ENCODE peak calls at places on chromosomes 13 and 19, in five cellular contexts. One of them, this sample, is unnamed.

GRCh38 chr13:79423801-79424642 is 18.0 kb upstream of the RBM26 start:
- DNase-seq in activated T-helper 9 cell treated with anti-CD3 and anti-CD28 coated beads, Interleukin-2, amount 50 U/mL, for 16 hours: no peak
- DNase-seq in OCI-LY7: peak
- DNase-seq in stromal cell of bone marrow: no peak
- DNase-seq in endodermal cell: no peak
- DNase-seq in this sample: no peak

GRCh38 chr19:33240181-33240771 is 14.6 kb upstream of the SLC7A10 start:
- DNase-seq in OCI-LY7: no peak
- DNase-seq in endodermal cell: no peak
- DNase-seq in activated T-helper 9 cell treated with anti-CD3 and anti-CD28 coated beads, Interleukin-2, amount 50 U/mL, for 16 hours: no peak
- DNase-seq in stromal cell of bone marrow: no peak
- DNase-seq in this sample: no peak

GRCh38 chr19:50875795-50876422 is 2.7 kb downstream of the KLK2 start:
- DNase-seq in activated T-helper 9 cell treated with anti-CD3 and anti-CD28 coated beads, Interleukin-2, amount 50 U/mL, for 16 hours: no peak
- DNase-seq in stromal cell of bone marrow: no peak
- DNase-seq in OCI-LY7: no peak
- DNase-seq in endodermal cell: no peak
- DNase-seq in this sample: no peak

GRCh38 chr19:14363203-14364097 is 17.8 kb upstream of the ADGRE5 start:
- DNase-seq in stromal cell of bone marrow: no peak
- DNase-seq in activated T-helper 9 cell treated with anti-CD3 and anti-CD28 coated beads, Interleukin-2, amount 50 U/mL, for 16 hours: peak
- DNase-seq in OCI-LY7: no peak
- DNase-seq in endodermal cell: peak
- DNase-seq in this sample: no peak

GRCh38 chr13:23447927-23448326 is 14.4 kb upstream of the SACS start:
- DNase-seq in endodermal cell: no peak
- DNase-seq in stromal cell of bone marrow: peak
- DNase-seq in OCI-LY7: no peak
- DNase-seq in activated T-helper 9 cell treated with anti-CD3 and anti-CD28 coated beads, Interleukin-2, amount 50 U/mL, for 16 hours: no peak
- DNase-seq in this sample: no peak

GRCh38 chr19:35278578-35279284 is 3.6 kb upstream of the HAMP start:
- DNase-seq in activated T-helper 9 cell treated with anti-CD3 and anti-CD28 coated beads, Interleukin-2, amount 50 U/mL, for 16 hours: no peak
- DNase-seq in endodermal cell: no peak
- DNase-seq in stromal cell of bone marrow: no peak
- DNase-seq in OCI-LY7: no peak
- DNase-seq in this sample: no peak

GRCh38 chr13:36559388-36559787 is 114.4 kb upstream of the SERTM1 start:
- DNase-seq in OCI-LY7: no peak
- DNase-seq in endodermal cell: no peak
- DNase-seq in activated T-helper 9 cell treated with anti-CD3 and anti-CD28 coated beads, Interleukin-2, amount 50 U/mL, for 16 hours: no peak
- DNase-seq in stromal cell of bone marrow: no peak
- DNase-seq in this sample: no peak

GRCh38 chr13:87128006-87128405 is 543.2 kb upstream of the SLITRK5 start:
- DNase-seq in endodermal cell: peak
- DNase-seq in OCI-LY7: no peak
- DNase-seq in stromal cell of bone marrow: no peak
- DNase-seq in activated T-helper 9 cell treated with anti-CD3 and anti-CD28 coated beads, Interleukin-2, amount 50 U/mL, for 16 hours: no peak
- DNase-seq in this sample: no peak

GRCh38 chr13:112740502-112741131 is 50.8 kb downstream of the ATP11A start:
- DNase-seq in endodermal cell: no peak
- DNase-seq in stromal cell of bone marrow: peak
- DNase-seq in activated T-helper 9 cell treated with anti-CD3 and anti-CD28 coated beads, Interleukin-2, amount 50 U/mL, for 16 hours: no peak
- DNase-seq in OCI-LY7: no peak
- DNase-seq in this sample: peak

GRCh38 chr13:88154001-88154400 is 482.8 kb downstream of the SLITRK5 start:
- DNase-seq in activated T-helper 9 cell treated with anti-CD3 and anti-CD28 coated beads, Interleukin-2, amount 50 U/mL, for 16 hours: no peak
- DNase-seq in stromal cell of bone marrow: no peak
- DNase-seq in endodermal cell: no peak
- DNase-seq in OCI-LY7: no peak
- DNase-seq in this sample: no peak

GRCh38 chr19:35901854-35902661 is at the start of gene HCST:
- DNase-seq in endodermal cell: no peak
- DNase-seq in OCI-LY7: peak
- DNase-seq in stromal cell of bone marrow: no peak
- DNase-seq in activated T-helper 9 cell treated with anti-CD3 and anti-CD28 coated beads, Interleukin-2, amount 50 U/mL, for 16 hours: no peak
- DNase-seq in this sample: no peak

GRCh38 chr13:110915874-110916670 is 1.2 kb upstream of the ANKRD10 start:
- DNase-seq in activated T-helper 9 cell treated with anti-CD3 and anti-CD28 coated beads, Interleukin-2, amount 50 U/mL, for 16 hours: no peak
- DNase-seq in OCI-LY7: no peak
- DNase-seq in stromal cell of bone marrow: peak
- DNase-seq in endodermal cell: no peak
- DNase-seq in this sample: no peak

GRCh38 chr13:43905435-43906031 is 25.8 kb downstream of the LACC1 start:
- DNase-seq in activated T-helper 9 cell treated with anti-CD3 and anti-CD28 coated beads, Interleukin-2, amount 50 U/mL, for 16 hours: no peak
- DNase-seq in endodermal cell: peak
- DNase-seq in OCI-LY7: peak
- DNase-seq in stromal cell of bone marrow: peak
- DNase-seq in this sample: no peak

GRCh38 chr19:16670291-16670690 is 9.4 kb downstream of the TMEM38A start:
- DNase-seq in OCI-LY7: no peak
- DNase-seq in endodermal cell: no peak
- DNase-seq in activated T-helper 9 cell treated with anti-CD3 and anti-CD28 coated beads, Interleukin-2, amount 50 U/mL, for 16 hours: no peak
- DNase-seq in stromal cell of bone marrow: no peak
- DNase-seq in this sample: no peak

GRCh38 chr13:23979361-23980159 is 82.3 kb upstream of the C1QTNF9B start:
- DNase-seq in activated T-helper 9 cell treated with anti-CD3 and anti-CD28 coated beads, Interleukin-2, amount 50 U/mL, for 16 hours: no peak
- DNase-seq in endodermal cell: peak
- DNase-seq in OCI-LY7: no peak
- DNase-seq in stromal cell of bone marrow: peak
- DNase-seq in this sample: peak

GRCh38 chr19:11849264-11849615 is 714 bp downstream of the ZNF439 start:
- DNase-seq in OCI-LY7: peak
- DNase-seq in stromal cell of bone marrow: no peak
- DNase-seq in activated T-helper 9 cell treated with anti-CD3 and anti-CD28 coated beads, Interleukin-2, amount 50 U/mL, for 16 hours: no peak
- DNase-seq in endodermal cell: no peak
- DNase-seq in this sample: no peak

GRCh38 chr19:44907613-44908012 is 2.0 kb downstream of the APOE start:
- DNase-seq in activated T-helper 9 cell treated with anti-CD3 and anti-CD28 coated beads, Interleukin-2, amount 50 U/mL, for 16 hours: no peak
- DNase-seq in endodermal cell: no peak
- DNase-seq in OCI-LY7: no peak
- DNase-seq in stromal cell of bone marrow: no peak
- DNase-seq in this sample: no peak

GRCh38 chr13:79662882-79663281 is 181.9 kb downstream of the NDFIP2 start:
- DNase-seq in endodermal cell: no peak
- DNase-seq in activated T-helper 9 cell treated with anti-CD3 and anti-CD28 coated beads, Interleukin-2, amount 50 U/mL, for 16 hours: no peak
- DNase-seq in stromal cell of bone marrow: no peak
- DNase-seq in OCI-LY7: no peak
- DNase-seq in this sample: no peak

GRCh38 chr13:25872871-25873607 is 178.8 kb downstream of the SHISA2 start:
- DNase-seq in endodermal cell: no peak
- DNase-seq in stromal cell of bone marrow: no peak
- DNase-seq in OCI-LY7: no peak
- DNase-seq in activated T-helper 9 cell treated with anti-CD3 and anti-CD28 coated beads, Interleukin-2, amount 50 U/mL, for 16 hours: no peak
- DNase-seq in this sample: no peak

GRCh38 chr13:47148543-47148942 is 251.7 kb upstream of the HTR2A start:
- DNase-seq in endodermal cell: no peak
- DNase-seq in activated T-helper 9 cell treated with anti-CD3 and anti-CD28 coated beads, Interleukin-2, amount 50 U/mL, for 16 hours: no peak
- DNase-seq in OCI-LY7: no peak
- DNase-seq in stromal cell of bone marrow: no peak
- DNase-seq in this sample: no peak

GRCh38 chr13:35923347-35923746 is 207.8 kb downstream of the DCLK1 start:
- DNase-seq in endodermal cell: peak
- DNase-seq in activated T-helper 9 cell treated with anti-CD3 and anti-CD28 coated beads, Interleukin-2, amount 50 U/mL, for 16 hours: no peak
- DNase-seq in stromal cell of bone marrow: no peak
- DNase-seq in OCI-LY7: no peak
- DNase-seq in this sample: no peak

GRCh38 chr13:36973621-36974268 is 25.4 kb downstream of the ALG5 start:
- DNase-seq in activated T-helper 9 cell treated with anti-CD3 and anti-CD28 coated beads, Interleukin-2, amount 50 U/mL, for 16 hours: no peak
- DNase-seq in OCI-LY7: peak
- DNase-seq in stromal cell of bone marrow: no peak
- DNase-seq in endodermal cell: no peak
- DNase-seq in this sample: no peak

GRCh38 chr13:104085611-104086010 is 1019.4 kb upstream of the SLC10A2 start:
- DNase-seq in endodermal cell: no peak
- DNase-seq in stromal cell of bone marrow: no peak
- DNase-seq in OCI-LY7: no peak
- DNase-seq in activated T-helper 9 cell treated with anti-CD3 and anti-CD28 coated beads, Interleukin-2, amount 50 U/mL, for 16 hours: no peak
- DNase-seq in this sample: no peak

GRCh38 chr13:22061371-22061805 is 390.5 kb downstream of the FGF9 start:
- DNase-seq in stromal cell of bone marrow: no peak
- DNase-seq in OCI-LY7: no peak
- DNase-seq in activated T-helper 9 cell treated with anti-CD3 and anti-CD28 coated beads, Interleukin-2, amount 50 U/mL, for 16 hours: peak
- DNase-seq in endodermal cell: peak
- DNase-seq in this sample: no peak

GRCh38 chr19:56748443-56748842 is 76.9 kb upstream of the ZNF835 start:
- DNase-seq in activated T-helper 9 cell treated with anti-CD3 and anti-CD28 coated beads, Interleukin-2, amount 50 U/mL, for 16 hours: no peak
- DNase-seq in endodermal cell: no peak
- DNase-seq in stromal cell of bone marrow: peak
- DNase-seq in OCI-LY7: peak
- DNase-seq in this sample: no peak

GRCh38 chr19:56567274-56568120 is at the start of gene ZNF470:
- DNase-seq in OCI-LY7: peak
- DNase-seq in stromal cell of bone marrow: peak
- DNase-seq in activated T-helper 9 cell treated with anti-CD3 and anti-CD28 coated beads, Interleukin-2, amount 50 U/mL, for 16 hours: peak
- DNase-seq in endodermal cell: peak
- DNase-seq in this sample: peak

GRCh38 chr19:45645068-45645630 is 6.0 kb upstream of the EML2 start:
- DNase-seq in stromal cell of bone marrow: no peak
- DNase-seq in activated T-helper 9 cell treated with anti-CD3 and anti-CD28 coated beads, Interleukin-2, amount 50 U/mL, for 16 hours: no peak
- DNase-seq in endodermal cell: no peak
- DNase-seq in OCI-LY7: no peak
- DNase-seq in this sample: no peak